ENCODE peak calls at places on chromosomes 11 and 22, in six cellular contexts. One of them, this sample, is unnamed.

GRCh38 chr11:65856689-65857499 is 1.1 kb downstream of the CFL1 start:
- DNase-seq in ovary: peak; percentile 73
- DNase-seq in endodermal cell: peak; percentile 88
- DNase-seq in stomach: peak; percentile 84
- DNase-seq in HCT116: no peak
- DNase-seq in body of pancreas: peak; percentile 73
- DNase-seq in this sample: peak; percentile 84

GRCh38 chr22:46673205-46673604 is 53.0 kb downstream of the GRAMD4 start:
- DNase-seq in ovary: no peak
- DNase-seq in endodermal cell: no peak
- DNase-seq in stomach: no peak
- DNase-seq in HCT116: no peak
- DNase-seq in body of pancreas: no peak
- DNase-seq in this sample: no peak

GRCh38 chr22:32475428-32476010 is 908 bp downstream of the FBXO7 start:
- DNase-seq in HCT116: peak; percentile 8
- DNase-seq in ovary: peak; percentile 16
- DNase-seq in stomach: peak; percentile 40
- DNase-seq in endodermal cell: peak; percentile 66
- DNase-seq in body of pancreas: peak; percentile 41
- DNase-seq in this sample: no peak

GRCh38 chr22:45311033-45311531 is 1.3 kb downstream of the FAM118A start:
- DNase-seq in HCT116: no peak
- DNase-seq in ovary: no peak
- DNase-seq in endodermal cell: no peak
- DNase-seq in body of pancreas: no peak
- DNase-seq in stomach: no peak
- DNase-seq in this sample: no peak

GRCh38 chr11:129620705-129621104 is 194.9 kb upstream of the TMEM45B start:
- DNase-seq in ovary: no peak
- DNase-seq in body of pancreas: no peak
- DNase-seq in HCT116: no peak
- DNase-seq in stomach: no peak
- DNase-seq in endodermal cell: no peak
- DNase-seq in this sample: no peak

GRCh38 chr11:70578371-70578770 is 180.0 kb downstream of the CTTN start:
- DNase-seq in ovary: no peak
- DNase-seq in HCT116: no peak
- DNase-seq in stomach: no peak
- DNase-seq in endodermal cell: no peak
- DNase-seq in body of pancreas: no peak
- DNase-seq in this sample: no peak

GRCh38 chr22:42648368-42649260 is 578 bp downstream of the CYB5R3 start:
- DNase-seq in HCT116: no peak
- DNase-seq in stomach: peak; percentile 79
- DNase-seq in endodermal cell: no peak
- DNase-seq in body of pancreas: peak; percentile 78
- DNase-seq in ovary: no peak
- DNase-seq in this sample: no peak

GRCh38 chr11:47189100-47189834 is 3.0 kb upstream of the PACSIN3 start:
- DNase-seq in stomach: no peak
- DNase-seq in HCT116: no peak
- DNase-seq in ovary: no peak
- DNase-seq in endodermal cell: no peak
- DNase-seq in body of pancreas: no peak
- DNase-seq in this sample: no peak

GRCh38 chr11:45857834-45858492 is 10.7 kb downstream of the CRY2 start:
- DNase-seq in stomach: peak; percentile 44
- DNase-seq in endodermal cell: no peak
- DNase-seq in ovary: peak; percentile 48
- DNase-seq in HCT116: no peak
- DNase-seq in body of pancreas: peak; percentile 63
- DNase-seq in this sample: no peak

GRCh38 chr11:126997641-126998040 is 2.9 kb downstream of the KIRREL3 start:
- DNase-seq in endodermal cell: no peak
- DNase-seq in HCT116: no peak
- DNase-seq in ovary: no peak
- DNase-seq in body of pancreas: no peak
- DNase-seq in stomach: no peak
- DNase-seq in this sample: no peak

GRCh38 chr11:1746956-1747752 is 3.2 kb downstream of the IFITM10 start:
- DNase-seq in HCT116: no peak
- DNase-seq in ovary: no peak
- DNase-seq in endodermal cell: peak; percentile 41
- DNase-seq in stomach: no peak
- DNase-seq in body of pancreas: no peak
- DNase-seq in this sample: no peak

GRCh38 chr22:20019661-20020532 is 1.0 kb upstream of the TANGO2 start:
- DNase-seq in endodermal cell: no peak
- DNase-seq in body of pancreas: peak; percentile 26
- DNase-seq in stomach: no peak
- DNase-seq in ovary: no peak
- DNase-seq in HCT116: no peak
- DNase-seq in this sample: no peak

GRCh38 chr11:106840993-106841392 is 177.3 kb downstream of the GUCY1A2 start:
- DNase-seq in body of pancreas: no peak
- DNase-seq in stomach: no peak
- DNase-seq in HCT116: no peak
- DNase-seq in ovary: no peak
- DNase-seq in endodermal cell: no peak
- DNase-seq in this sample: no peak

GRCh38 chr11:11186249-11186648 is 166.8 kb downstream of the CSNK2A3 start:
- DNase-seq in HCT116: no peak
- DNase-seq in endodermal cell: no peak
- DNase-seq in stomach: no peak
- DNase-seq in body of pancreas: no peak
- DNase-seq in ovary: no peak
- DNase-seq in this sample: no peak

GRCh38 chr11:78860720-78861422 is 286.2 kb upstream of the NARS2 start:
- DNase-seq in ovary: no peak
- DNase-seq in endodermal cell: peak; percentile 71
- DNase-seq in HCT116: no peak
- DNase-seq in body of pancreas: no peak
- DNase-seq in stomach: no peak
- DNase-seq in this sample: no peak

GRCh38 chr11:96075532-96075959 is 151.6 kb upstream of the MTMR2 start:
- DNase-seq in stomach: no peak
- DNase-seq in endodermal cell: no peak
- DNase-seq in HCT116: no peak
- DNase-seq in ovary: no peak
- DNase-seq in body of pancreas: no peak
- DNase-seq in this sample: no peak

GRCh38 chr11:109706940-109707339 is 284.9 kb downstream of the C11orf87 start:
- DNase-seq in stomach: no peak
- DNase-seq in endodermal cell: no peak
- DNase-seq in HCT116: no peak
- DNase-seq in ovary: no peak
- DNase-seq in body of pancreas: no peak
- DNase-seq in this sample: no peak

GRCh38 chr22:37525073-37525745 is 6.0 kb upstream of the CARD10 start:
- DNase-seq in stomach: no peak
- DNase-seq in ovary: no peak
- DNase-seq in endodermal cell: no peak
- DNase-seq in body of pancreas: no peak
- DNase-seq in HCT116: peak; percentile 60
- DNase-seq in this sample: no peak

GRCh38 chr22:48241658-48242057 is 1479.2 kb downstream of the TBC1D22A start:
- DNase-seq in ovary: no peak
- DNase-seq in endodermal cell: no peak
- DNase-seq in HCT116: no peak
- DNase-seq in stomach: peak; percentile 23
- DNase-seq in body of pancreas: no peak
- DNase-seq in this sample: no peak

GRCh38 chr11:18490319-18490718 is 34.7 kb downstream of the LDHAL6A start:
- DNase-seq in ovary: no peak
- DNase-seq in HCT116: no peak
- DNase-seq in stomach: no peak
- DNase-seq in body of pancreas: no peak
- DNase-seq in endodermal cell: no peak
- DNase-seq in this sample: no peak

GRCh38 chr11:93081694-93082093 is 112.2 kb downstream of the MTNR1B start:
- DNase-seq in ovary: no peak
- DNase-seq in endodermal cell: peak; percentile 82
- DNase-seq in body of pancreas: no peak
- DNase-seq in stomach: no peak
- DNase-seq in HCT116: no peak
- DNase-seq in this sample: no peak

GRCh38 chr11:8102296-8102915 is 21.4 kb downstream of the TUB start:
- DNase-seq in body of pancreas: no peak
- DNase-seq in endodermal cell: peak; percentile 38
- DNase-seq in HCT116: no peak
- DNase-seq in ovary: no peak
- DNase-seq in stomach: peak; percentile 9
- DNase-seq in this sample: no peak

GRCh38 chr11:123561046-123561781 is 93.2 kb downstream of the SCN3B start:
- DNase-seq in ovary: peak; percentile 77
- DNase-seq in body of pancreas: peak; percentile 54
- DNase-seq in endodermal cell: peak; percentile 87
- DNase-seq in HCT116: no peak
- DNase-seq in stomach: peak; percentile 49
- DNase-seq in this sample: no peak

GRCh38 chr11:108286369-108286768 is 63.5 kb downstream of the ATM start:
- DNase-seq in endodermal cell: no peak
- DNase-seq in stomach: no peak
- DNase-seq in HCT116: no peak
- DNase-seq in body of pancreas: no peak
- DNase-seq in ovary: no peak
- DNase-seq in this sample: no peak

GRCh38 chr22:28245579-28246224 is 326.6 kb upstream of the PITPNB start:
- DNase-seq in body of pancreas: no peak
- DNase-seq in HCT116: no peak
- DNase-seq in stomach: no peak
- DNase-seq in ovary: no peak
- DNase-seq in endodermal cell: no peak
- DNase-seq in this sample: no peak

GRCh38 chr22:28247667-28248363 is 328.8 kb upstream of the PITPNB start:
- DNase-seq in body of pancreas: no peak
- DNase-seq in HCT116: no peak
- DNase-seq in ovary: no peak
- DNase-seq in endodermal cell: peak; percentile 55
- DNase-seq in stomach: no peak
- DNase-seq in this sample: no peak

GRCh38 chr22:28244760-28245159 is 325.7 kb upstream of the PITPNB start:
- DNase-seq in body of pancreas: no peak
- DNase-seq in stomach: no peak
- DNase-seq in endodermal cell: no peak
- DNase-seq in HCT116: no peak
- DNase-seq in ovary: no peak
- DNase-seq in this sample: no peak

GRCh38 chr22:28247114-28247513 is 328.1 kb upstream of the PITPNB start:
- DNase-seq in endodermal cell: no peak
- DNase-seq in body of pancreas: no peak
- DNase-seq in ovary: no peak
- DNase-seq in HCT116: no peak
- DNase-seq in stomach: no peak
- DNase-seq in this sample: no peak

DNA sequence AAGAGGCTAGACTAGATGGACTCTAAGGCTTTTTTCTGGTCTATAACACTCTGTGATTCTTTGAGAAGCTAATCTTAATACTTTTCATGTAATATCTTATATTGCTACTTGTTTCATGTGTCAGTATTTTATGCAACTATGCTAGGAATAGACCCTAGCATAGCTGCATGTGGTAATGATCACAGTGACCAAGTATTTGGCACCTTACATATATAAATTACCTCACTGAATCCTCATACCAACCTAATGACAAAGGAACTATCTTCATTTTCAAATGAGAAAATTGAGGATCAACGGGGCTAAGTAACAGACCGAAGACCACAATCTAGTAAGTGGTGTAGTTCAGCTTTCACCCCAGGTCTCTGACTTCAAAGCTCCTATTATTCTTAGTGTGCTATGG is 327.3 kb upstream of the PITPNB start:
- DNase-seq in ovary: no peak
- DNase-seq in stomach: no peak
- DNase-seq in HCT116: no peak
- DNase-seq in body of pancreas: no peak
- DNase-seq in endodermal cell: no peak
- DNase-seq in this sample: no peak
- H3K4me1 ChIP-seq in ovary: peaks cover 8% of the 10 kb centered on the region
- H3K4me1 ChIP-seq in stomach: peaks cover 12% of the 10 kb centered on the region
- H3K4me1 ChIP-seq in HCT116: no peaks in the 10 kb centered on the region
- H3K4me1 ChIP-seq in body of pancreas: no peaks in the 10 kb centered on the region
- H3K4me1 ChIP-seq in endodermal cell: no peaks in the 10 kb centered on the region
- H3K4me1 ChIP-seq in this sample: no peaks in the 10 kb centered on the region

GRCh38 chr11:19713221-19714092 is 820 bp downstream of the NAV2 start:
- DNase-seq in HCT116: no peak
- DNase-seq in ovary: no peak
- DNase-seq in endodermal cell: peak; percentile 74
- DNase-seq in stomach: no peak
- DNase-seq in body of pancreas: no peak
- DNase-seq in this sample: peak; percentile 9
- H3K27me3 ChIP-seq in HCT116: no peaks in the 10 kb centered on the region
- H3K27me3 ChIP-seq in ovary: peaks cover 5% of the 10 kb centered on the region
- H3K27me3 ChIP-seq in endodermal cell: peaks cover 68% of the 10 kb centered on the region
- H3K27me3 ChIP-seq in stomach: peaks cover 3% of the 10 kb centered on the region
- H3K27me3 ChIP-seq in body of pancreas: no peaks in the 10 kb centered on the region
- H3K27me3 ChIP-seq in this sample: peaks cover 25% of the 10 kb centered on the region

DNA sequence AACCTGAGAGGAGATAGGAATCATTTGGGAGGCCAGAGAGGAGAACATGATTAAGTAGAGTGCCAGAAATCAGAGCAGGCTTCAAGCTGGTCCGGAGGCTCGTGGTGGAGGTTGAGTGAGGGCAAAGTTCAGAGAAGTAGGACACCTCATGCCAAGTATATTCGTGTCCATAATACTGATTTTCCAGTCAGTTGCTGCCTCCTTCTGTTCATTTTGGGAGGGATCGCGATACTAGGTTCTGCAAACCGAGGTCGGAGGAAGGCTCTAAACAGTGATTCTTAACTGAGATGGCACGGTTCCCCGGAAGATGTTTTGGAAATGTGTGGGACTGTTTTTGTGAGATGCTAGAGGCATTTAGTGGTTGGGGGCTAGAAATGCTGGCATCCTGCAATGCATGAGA is 13.6 kb upstream of the CD3E start:
- DNase-seq in stomach: peak; percentile 45
- DNase-seq in HCT116: peak; percentile 51
- DNase-seq in endodermal cell: peak; percentile 73
- DNase-seq in body of pancreas: peak; percentile 61
- DNase-seq in ovary: no peak
- DNase-seq in this sample: no peak
- H3K4me1 ChIP-seq in stomach: peaks cover 7% of the 10 kb centered on the region
- H3K4me1 ChIP-seq in HCT116: peaks cover 27% of the 10 kb centered on the region
- H3K4me1 ChIP-seq in endodermal cell: no peaks in the 10 kb centered on the region
- H3K4me1 ChIP-seq in body of pancreas: peaks cover 6% of the 10 kb centered on the region
- H3K4me1 ChIP-seq in ovary: no peaks in the 10 kb centered on the region
- H3K4me1 ChIP-seq in this sample: peaks cover 7% of the 10 kb centered on the region

DNA sequence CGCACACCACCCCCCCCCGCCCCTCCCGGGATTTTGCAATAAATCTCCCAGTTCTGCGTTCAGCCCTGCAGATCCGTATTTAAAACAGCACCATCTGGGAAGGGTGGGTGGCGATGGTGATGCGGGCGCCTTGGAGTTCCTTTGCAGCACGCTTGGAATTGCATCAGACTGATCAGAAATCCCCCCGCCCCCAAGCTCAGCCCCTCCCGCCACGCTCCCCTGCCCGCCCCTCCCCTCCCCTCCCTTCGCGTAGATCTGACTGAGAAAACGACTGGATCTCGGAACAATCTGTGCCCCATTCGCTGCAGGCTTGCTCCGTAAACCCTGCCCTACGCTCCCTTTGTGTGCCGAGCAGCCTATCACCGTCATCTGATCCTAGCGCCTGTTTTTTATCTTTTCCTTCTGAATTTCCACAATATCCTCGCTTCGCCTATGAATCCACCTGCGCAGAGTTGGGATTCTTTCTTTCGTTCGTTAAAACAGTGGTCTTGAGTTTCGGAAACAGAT is 18.1 kb upstream of the BDNF start:
- DNase-seq in ovary: no peak
- DNase-seq in endodermal cell: peak; percentile 88
- DNase-seq in stomach: no peak
- DNase-seq in HCT116: peak; percentile 73
- DNase-seq in body of pancreas: no peak
- DNase-seq in this sample: no peak
- H3K27me3 ChIP-seq in ovary: no peaks in the 10 kb centered on the region
- H3K27me3 ChIP-seq in endodermal cell: peaks cover 86% of the 10 kb centered on the region
- H3K27me3 ChIP-seq in stomach: peaks cover 12% of the 10 kb centered on the region
- H3K27me3 ChIP-seq in HCT116: no peaks in the 10 kb centered on the region
- H3K27me3 ChIP-seq in body of pancreas: peaks cover 10% of the 10 kb centered on the region
- H3K27me3 ChIP-seq in this sample: peaks cover 15% of the 10 kb centered on the region